ENCODE peak calls at places on chromosomes 6 and 20, in four cellular contexts. C is ACHN, S is T-cell, L is tibial artery. D is an unnamed sample.

GRCh38 chr6:65448806-65449397 is 258.1 kb downstream of the EYS start:
- DNase-seq in S (no peak), C (no peak), L (no peak), D (no peak)

GRCh38 chr6:53358440-53359087 is 9.8 kb upstream of the ELOVL5 start:
- DNase-seq in C (no peak), L (no peak), S (no peak), D (no peak)

GRCh38 chr6:136790411-136791295 is 1.6 kb downstream of the MAP3K5 start:
- DNase-seq in S (no peak), L (no peak), C (no peak), D (no peak)

GRCh38 chr20:52313335-52313963 is 121.9 kb upstream of the ZFP64 start:
- DNase-seq in C (peak; percentile 43), L (no peak), S (no peak), D (peak; percentile 3)

GRCh38 chr6:25370175-25371036 is 91.2 kb downstream of the CARMIL1 start:
- DNase-seq in S (no peak), L (no peak), C (no peak), D (no peak)

GRCh38 chr6:21665101-21665435 is 71.5 kb downstream of the SOX4 start:
- DNase-seq in L (no peak), C (peak; percentile 18), S (no peak), D (no peak)

GRCh38 chr20:35773154-35773751 is 1.4 kb downstream of the PHF20 start:
- DNase-seq in L (no peak), C (no peak), S (peak; percentile 26), D (no peak)

GRCh38 chr20:48638546-48638945 is 189.3 kb downstream of the PREX1 start:
- DNase-seq in S (no peak), L (no peak), C (peak; percentile 90), D (peak; percentile 17)

GRCh38 chr6:96002912-96003311 is 12.9 kb upstream of the FUT9 start:
- DNase-seq in L (no peak), C (no peak), S (no peak), D (no peak)

GRCh38 chr6:133223458-133224014 is 17.6 kb upstream of the EYA4 start:
- DNase-seq in S (no peak), C (no peak), L (no peak), D (no peak)

GRCh38 chr6:102670756-102671155 is 1277.2 kb downstream of the GRIK2 start:
- DNase-seq in C (no peak), L (no peak), S (no peak), D (no peak)

GRCh38 chr6:145116591-145117178 is 618.6 kb downstream of the EPM2A start:
- DNase-seq in L (no peak), C (no peak), S (no peak), D (no peak)

GRCh38 chr6:137678451-137678850 is 184.3 kb upstream of the OLIG3 start:
- DNase-seq in S (no peak), L (no peak), C (no peak), D (no peak)

GRCh38 chr20:33309631-33310030 is 26.6 kb downstream of the BPIFB1 start:
- DNase-seq in C (no peak), L (no peak), S (no peak), D (no peak)

GRCh38 chr20:31811796-31812728 is 7.1 kb upstream of the MYLK2 start:
- DNase-seq in S (no peak), C (no peak), L (peak; percentile 83), D (no peak)

GRCh38 chr20:52268184-52268583 is 76.6 kb upstream of the ZFP64 start:
- DNase-seq in L (no peak), C (no peak), S (no peak), D (no peak)

GRCh38 chr6:158018370-158018771 is 36.7 kb downstream of the SYNJ2 start:
- DNase-seq in L (peak; percentile 67), S (no peak), C (no peak), D (no peak)

GRCh38 chr6:44152533-44152932 is 6.1 kb upstream of the CAPN11 start:
- DNase-seq in C (no peak), L (no peak), S (no peak), D (no peak)

D was measured in GM04504.